ENCODE peak calls at places on chromosome 3, in ten cellular contexts. W, R, N, U, K, T, J, Q, G and S are unnamed samples. For H3K27me3, the result is how much of the 10 kb centered on the place peaks cover.

GRCh38 chr3:18300916-18301315 is 124.2 kb downstream of the SATB1 start:
- DNase-seq in W (no peak), R (no peak), N (no peak), U (no peak), K (no peak), T (no peak), J (no peak), Q (no peak), G (no peak), S (no peak)

GRCh38 chr3:187830181-187830580 is 84.9 kb upstream of the BCL6 start:
- DNase-seq in W (no peak), R (no peak), N (no peak), U (no peak), K (no peak), T (no peak), J (no peak), Q (no peak), G (no peak), S (no peak)

GRCh38 chr3:12460132-12460531 is 24.1 kb upstream of the TSEN2 start:
- DNase-seq in W (no peak), R (no peak), N (no peak), U (no peak), K (no peak), T (no peak), J (no peak), Q (no peak), G (no peak), S (no peak)

GRCh38 chr3:136334209-136334608 is 84.1 kb downstream of the PCCB start:
- DNase-seq in W (no peak), R (no peak), N (no peak), U (no peak), K (no peak), T (no peak), J (no peak), Q (no peak), G (no peak), S (no peak)

GRCh38 chr3:185361920-185362319 is 1.0 kb upstream of the MAP3K13 start:
- DNase-seq in W (no peak), R (no peak), N (no peak), U (no peak), K (no peak), T (no peak), J (no peak), Q (no peak), G (peak), S (no peak)

GRCh38 chr3:9970020-9970652 is 16.5 kb downstream of the EMC3 start:
- DNase-seq in W (no peak), R (no peak), N (no peak), U (no peak), K (no peak), T (no peak), J (no peak), Q (no peak), G (peak), S (peak)

GRCh38 chr3:47244531-47245100 is 38.0 kb downstream of the KIF9 start:
- DNase-seq in W (no peak), R (no peak), N (no peak), U (no peak), K (no peak), T (no peak), J (no peak), Q (no peak), G (no peak), S (no peak)

GRCh38 chr3:121477589-121477988 is 68.2 kb downstream of the POLQ start:
- DNase-seq in W (peak), R (no peak), N (no peak), U (no peak), K (no peak), T (no peak), J (no peak), Q (no peak), G (peak), S (peak)

GRCh38 chr3:63029921-63030320 is 154.7 kb upstream of the CADPS start:
- DNase-seq in W (no peak), R (no peak), N (no peak), U (no peak), K (no peak), T (no peak), J (no peak), Q (no peak), G (no peak), S (no peak)

GRCh38 chr3:39671116-39671515 is 138.3 kb upstream of the MYRIP start:
- DNase-seq in W (no peak), R (no peak), N (no peak), U (no peak), K (no peak), T (no peak), J (no peak), Q (no peak), G (no peak), S (no peak)

GRCh38 chr3:113746955-113747718 is at the start of gene ATP6V1A:
- DNase-seq in W (no peak), R (peak), N (no peak), U (peak), K (peak), T (peak), J (peak), Q (peak), G (no peak), S (no peak)

GRCh38 chr3:168653255-168653654 is 557.5 kb upstream of the GOLIM4 start:
- DNase-seq in W (no peak), R (no peak), N (no peak), U (no peak), K (no peak), T (no peak), J (no peak), Q (no peak), G (no peak), S (no peak)

GRCh38 chr3:42786631-42787030 is 13.6 kb upstream of the CCDC13 start:
- DNase-seq in W (no peak), R (no peak), N (no peak), U (no peak), K (no peak), T (no peak), J (no peak), Q (no peak), G (no peak), S (no peak)

GRCh38 chr3:72595376-72595775 is 252.9 kb downstream of the SHQ1 start:
- DNase-seq in W (no peak), R (no peak), N (no peak), U (no peak), K (no peak), T (no peak), J (no peak), Q (no peak), G (no peak), S (no peak)

GRCh38 chr3:188706599-188706998 is 465.2 kb upstream of the TPRG1 start:
- DNase-seq in W (no peak), R (no peak), N (no peak), U (no peak), K (no peak), T (no peak), J (no peak), Q (no peak), G (no peak), S (no peak)

GRCh38 chr3:189927975-189928895 is 192.5 kb downstream of the P3H2 start:
- DNase-seq in W (no peak), R (no peak), N (no peak), U (no peak), K (no peak), T (no peak), J (no peak), Q (no peak), G (no peak), S (no peak)

GRCh38 chr3:34260266-34260990 is 462.0 kb downstream of the PDCD6IP start:
- DNase-seq in W (peak), R (no peak), N (no peak), U (no peak), K (peak), T (peak), J (no peak), Q (peak), G (peak), S (peak)

GRCh38 chr3:185958626-185959025 is 20.8 kb upstream of the TRA2B start:
- DNase-seq in W (no peak), R (no peak), N (no peak), U (no peak), K (no peak), T (no peak), J (no peak), Q (no peak), G (no peak), S (no peak)

GRCh38 chr3:99248130-99248529 is 346.6 kb upstream of the DCBLD2 start:
- DNase-seq in W (no peak), R (no peak), N (no peak), U (no peak), K (no peak), T (no peak), J (no peak), Q (no peak), G (no peak), S (no peak)

DNA sequence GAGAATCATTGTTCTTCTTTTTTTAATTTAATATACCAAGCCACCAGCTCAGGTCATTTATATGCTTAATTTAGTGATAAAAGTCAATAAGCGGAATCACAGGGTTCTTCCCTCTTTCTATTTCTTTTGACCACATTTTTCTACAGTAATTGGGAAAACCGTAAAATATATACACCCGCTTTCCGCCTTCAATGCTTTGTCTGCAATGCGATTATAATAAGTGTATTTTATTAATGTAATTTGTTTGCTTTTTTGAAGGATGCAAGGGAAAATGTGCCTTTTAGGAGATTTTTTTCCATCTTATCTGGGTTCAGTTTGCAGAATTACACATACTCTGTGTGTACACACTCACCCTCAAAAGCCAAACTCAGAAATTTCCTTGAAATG is 8.1 kb downstream of the SOX14 start:
- DNase-seq in W (no peak), R (no peak), N (no peak), U (no peak), K (no peak), T (no peak), J (no peak), Q (no peak), G (no peak), S (no peak)
- H3K27me3 ChIP-seq in W (half or more), R (under half), N (under half), U (under half), K (under half), T (under half), J (half or more), Q (half or more), G (half or more), S (half or more)

GRCh38 chr3:178288074-178288473 is 248.2 kb upstream of the KCNMB2 start:
- DNase-seq in W (no peak), R (no peak), N (no peak), U (no peak), K (no peak), T (no peak), J (no peak), Q (no peak), G (no peak), S (no peak)

GRCh38 chr3:178284180-178284579 is 252.1 kb upstream of the KCNMB2 start:
- DNase-seq in W (no peak), R (no peak), N (no peak), U (no peak), K (no peak), T (no peak), J (no peak), Q (no peak), G (no peak), S (no peak)

GRCh38 chr3:178291971-178292370 is 244.3 kb upstream of the KCNMB2 start:
- DNase-seq in W (no peak), R (no peak), N (no peak), U (no peak), K (no peak), T (no peak), J (no peak), Q (no peak), G (no peak), S (no peak)

GRCh38 chr3:178291555-178291954 is 244.7 kb upstream of the KCNMB2 start:
- DNase-seq in W (no peak), R (no peak), N (no peak), U (no peak), K (no peak), T (no peak), J (no peak), Q (no peak), G (no peak), S (no peak)

GRCh38 chr3:178289544-178290160 is 246.6 kb upstream of the KCNMB2 start:
- DNase-seq in W (no peak), R (no peak), N (peak), U (no peak), K (peak), T (no peak), J (no peak), Q (no peak), G (peak), S (no peak)
- H3K27ac ChIP-seq in W (no peak), R (no peak), N (no peak), U (no peak), K (peak), T (no peak), J (peak), Q (no peak), G (no peak), S (no peak)

DNA sequence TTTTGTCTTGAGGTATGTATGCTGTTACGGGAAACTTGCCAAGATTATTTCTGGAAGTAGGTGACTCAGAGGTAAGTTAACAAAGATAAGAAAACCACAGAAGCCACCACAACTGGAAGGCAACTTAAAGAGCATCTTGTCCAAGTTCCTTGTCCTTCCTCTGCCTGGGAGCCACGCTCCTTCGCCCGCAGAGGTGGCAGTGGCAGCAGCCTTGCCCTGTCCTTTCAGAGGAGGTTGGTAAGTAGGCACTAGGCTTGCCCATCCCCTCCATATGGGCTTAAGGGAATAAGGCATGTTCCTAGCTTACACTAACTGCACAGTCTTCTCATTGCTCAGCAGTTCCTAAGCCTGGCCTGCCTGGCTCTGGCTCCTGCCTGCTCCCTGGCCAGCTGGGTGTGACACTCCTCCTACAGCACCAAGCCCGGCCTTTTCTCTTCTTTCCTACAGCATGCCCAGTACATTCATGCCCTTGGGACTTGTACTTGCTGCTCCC is 48.0 kb upstream of the RAB6B start:
- DNase-seq in W (peak), R (no peak), N (no peak), U (no peak), K (peak), T (no peak), J (no peak), Q (peak), G (peak), S (peak)
- H3K27me3 ChIP-seq in W (under half), R (under half), N (under half), U (under half), K (under half), T (under half), J (under half), Q (under half), G (under half), S (under half)

DNA sequence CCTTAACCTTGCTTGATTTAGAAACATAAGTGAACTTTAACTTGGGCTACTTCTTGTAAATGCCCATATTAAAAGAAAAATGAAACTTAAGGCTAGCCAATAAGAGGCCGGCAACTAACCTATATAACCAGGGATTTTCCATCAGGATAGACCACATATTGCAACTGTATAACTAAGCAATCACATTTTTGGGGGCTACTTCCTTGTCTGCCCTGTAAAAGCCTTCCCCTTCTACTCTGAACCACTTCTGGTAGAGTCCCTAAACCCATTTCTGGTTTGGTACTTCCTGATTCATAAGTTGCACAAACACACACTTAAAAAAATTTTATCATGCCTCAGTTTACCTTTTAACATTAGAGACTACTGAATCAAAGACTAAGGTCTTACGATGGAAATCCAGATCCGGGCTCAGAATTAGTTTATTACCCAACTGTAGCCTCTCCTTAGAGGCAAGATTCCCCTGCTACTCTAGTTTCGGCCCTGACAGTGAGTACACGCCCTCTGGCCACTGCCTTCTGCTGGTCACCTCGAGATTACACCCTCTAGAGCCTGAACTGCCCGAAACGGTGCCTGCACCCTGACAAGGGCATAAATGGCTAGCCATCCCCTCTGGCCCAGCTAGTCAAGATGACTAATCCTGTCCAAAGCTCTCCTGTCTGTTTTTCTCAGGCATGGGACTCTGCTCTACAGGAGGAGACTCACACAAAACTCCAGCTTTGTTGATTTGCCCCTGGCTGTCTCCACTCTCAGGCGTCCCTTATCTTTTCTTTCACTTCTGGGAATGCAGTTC is 150.7 kb upstream of the UBE2E2 start:
- DNase-seq in W (no peak), R (no peak), N (no peak), U (no peak), K (no peak), T (no peak), J (no peak), Q (peak), G (no peak), S (peak)
- H3K27ac ChIP-seq in W (peak), R (no peak), N (no peak), U (no peak), K (no peak), T (no peak), J (no peak), Q (no peak), G (no peak), S (no peak)

GRCh38 chr3:141051641-141052569 is 758 bp downstream of the SPSB4 start:
- DNase-seq in W (no peak), R (no peak), N (no peak), U (peak), K (no peak), T (no peak), J (peak), Q (peak), G (peak), S (no peak)
- H3K27me3 ChIP-seq in W (half or more), R (under half), N (under half), U (under half), K (under half), T (under half), J (under half), Q (under half), G (under half), S (half or more)

GRCh38 chr3:77048186-77048585 is 8.3 kb downstream of the ROBO2 start:
- DNase-seq in W (no peak), R (no peak), N (no peak), U (no peak), K (no peak), T (no peak), J (no peak), Q (no peak), G (no peak), S (no peak)

GRCh38 chr3:77053769-77054168 is 13.9 kb downstream of the ROBO2 start:
- DNase-seq in W (no peak), R (no peak), N (no peak), U (no peak), K (no peak), T (no peak), J (no peak), Q (no peak), G (no peak), S (no peak)

GRCh38 chr3:77055841-77056341 is 16.0 kb downstream of the ROBO2 start:
- DNase-seq in W (no peak), R (no peak), N (no peak), U (no peak), K (no peak), T (no peak), J (no peak), Q (no peak), G (no peak), S (no peak)

GRCh38 chr3:77052733-77053680 is 13.1 kb downstream of the ROBO2 start:
- DNase-seq in W (no peak), R (no peak), N (no peak), U (no peak), K (no peak), T (no peak), J (no peak), Q (no peak), G (no peak), S (no peak)

GRCh38 chr3:77051927-77052542 is 12.1 kb downstream of the ROBO2 start:
- DNase-seq in W (no peak), R (no peak), N (no peak), U (no peak), K (no peak), T (no peak), J (no peak), Q (no peak), G (no peak), S (no peak)
- H3K27ac ChIP-seq in W (no peak), R (no peak), N (no peak), U (no peak), K (no peak), T (no peak), J (no peak), Q (no peak), G (no peak), S (no peak)

GRCh38 chr3:139679218-139679617 is 1.4 kb upstream of the NMNAT3 start:
- DNase-seq in W (no peak), R (no peak), N (no peak), U (no peak), K (no peak), T (no peak), J (no peak), Q (no peak), G (no peak), S (no peak)

GRCh38 chr3:139674585-139675260 is 3.0 kb downstream of the NMNAT3 start:
- DNase-seq in W (no peak), R (no peak), N (no peak), U (no peak), K (no peak), T (no peak), J (no peak), Q (no peak), G (no peak), S (no peak)

GRCh38 chr3:139676634-139677197 is 1.1 kb downstream of the NMNAT3 start:
- DNase-seq in W (no peak), R (no peak), N (no peak), U (no peak), K (no peak), T (no peak), J (no peak), Q (no peak), G (no peak), S (no peak)

GRCh38 chr3:139675327-139675726 is 2.4 kb downstream of the NMNAT3 start:
- DNase-seq in W (no peak), R (no peak), N (no peak), U (no peak), K (no peak), T (no peak), J (no peak), Q (peak), G (no peak), S (no peak)

DNA sequence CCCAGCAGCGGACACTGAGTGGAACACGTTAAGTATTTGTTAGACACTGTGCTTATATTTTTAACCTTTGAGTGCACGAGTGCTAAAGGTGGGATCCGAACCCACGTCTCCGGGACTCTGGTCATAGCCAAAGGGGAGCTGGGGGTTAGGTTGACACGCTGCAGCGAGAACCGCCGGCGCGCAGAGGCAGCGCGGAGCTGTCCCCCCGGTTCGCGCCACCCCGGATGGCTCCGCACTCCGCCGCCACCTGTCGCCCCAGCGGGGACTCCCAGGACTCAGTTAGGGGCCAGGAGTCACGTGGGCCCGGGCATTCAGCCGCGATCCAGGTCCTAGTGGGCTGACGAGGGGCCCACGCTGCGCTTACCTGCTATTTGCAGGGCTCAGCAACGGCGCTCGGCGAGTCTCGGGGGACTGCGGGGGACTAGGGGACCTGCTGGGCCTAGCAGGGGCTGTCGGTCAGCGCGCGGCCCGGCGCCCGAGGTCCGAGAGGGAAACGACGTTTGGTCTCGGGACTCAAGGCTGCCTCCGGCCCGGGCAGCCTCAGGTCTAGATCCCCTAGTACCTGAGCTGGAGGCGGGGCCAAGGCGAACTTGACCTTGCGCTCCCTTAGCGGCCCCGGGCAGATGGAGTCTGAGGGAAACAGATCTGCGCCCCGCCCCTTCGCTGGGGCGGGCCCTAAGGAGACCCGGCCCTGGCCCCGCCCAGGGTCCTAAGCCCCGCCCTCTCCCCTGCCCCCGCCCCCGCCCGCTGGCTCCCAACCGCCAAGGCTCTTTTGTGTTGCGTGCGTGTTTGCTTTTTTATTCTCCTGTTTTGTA is at the start of gene NMNAT3:
- DNase-seq in W (no peak), R (peak), N (peak), U (peak), K (peak), T (peak), J (peak), Q (peak), G (peak), S (peak)
- H3K27me3 ChIP-seq in W (under half), R (under half), N (under half), U (under half), K (under half), T (under half), J (under half), Q (under half), G (under half), S (under half)